ENCODE peak calls at places on chromosomes 6 and 20, in ten cellular contexts. One of them, this sample, is unnamed.
A peak's percentile ranks its signal among the peaks of the same experiment; 100 is the strongest.

GRCh38 chr20:11912013-11912663 is 5.6 kb upstream of the BTBD3 start:
- DNase-seq in NB4: peak; percentile 44
- DNase-seq in GM13977: peak; percentile 13
- DNase-seq in kidney: no peak
- DNase-seq in HFF-Myc: no peak
- DNase-seq in cardiac muscle cell: peak; percentile 15
- DNase-seq in fibroblast of pulmonary artery: peak; percentile 32
- DNase-seq in neural crest cell: no peak
- DNase-seq in epithelial cell of esophagus: peak; percentile 59
- DNase-seq in astrocyte: no peak
- DNase-seq in this sample: no peak

GRCh38 chr6:54194067-54194466 is 82.8 kb downstream of the MLIP start:
- DNase-seq in fibroblast of pulmonary artery: peak; percentile 54
- DNase-seq in cardiac muscle cell: no peak
- DNase-seq in HFF-Myc: no peak
- DNase-seq in astrocyte: peak; percentile 69
- DNase-seq in kidney: no peak
- DNase-seq in neural crest cell: no peak
- DNase-seq in GM13977: no peak
- DNase-seq in epithelial cell of esophagus: peak; percentile 38
- DNase-seq in NB4: peak; percentile 36
- DNase-seq in this sample: no peak

GRCh38 chr6:11241154-11241792 is 8.8 kb upstream of the NEDD9 start:
- DNase-seq in GM13977: no peak
- DNase-seq in NB4: no peak
- DNase-seq in HFF-Myc: no peak
- DNase-seq in kidney: no peak
- DNase-seq in neural crest cell: no peak
- DNase-seq in cardiac muscle cell: no peak
- DNase-seq in astrocyte: no peak
- DNase-seq in epithelial cell of esophagus: no peak
- DNase-seq in fibroblast of pulmonary artery: no peak
- DNase-seq in this sample: no peak

GRCh38 chr6:52499026-52499425 is 77.8 kb downstream of the TRAM2 start:
- DNase-seq in epithelial cell of esophagus: peak; percentile 48
- DNase-seq in kidney: no peak
- DNase-seq in NB4: no peak
- DNase-seq in GM13977: no peak
- DNase-seq in astrocyte: peak; percentile 69
- DNase-seq in fibroblast of pulmonary artery: peak; percentile 68
- DNase-seq in cardiac muscle cell: no peak
- DNase-seq in neural crest cell: no peak
- DNase-seq in HFF-Myc: no peak
- DNase-seq in this sample: no peak

GRCh38 chr20:46657137-46657536 is 5.9 kb upstream of the SLC13A3 start:
- DNase-seq in neural crest cell: no peak
- DNase-seq in fibroblast of pulmonary artery: no peak
- DNase-seq in cardiac muscle cell: no peak
- DNase-seq in epithelial cell of esophagus: no peak
- DNase-seq in astrocyte: no peak
- DNase-seq in kidney: no peak
- DNase-seq in NB4: no peak
- DNase-seq in HFF-Myc: no peak
- DNase-seq in GM13977: no peak
- DNase-seq in this sample: no peak

GRCh38 chr6:67615796-67616195 is 1019.3 kb upstream of the ADGRB3 start:
- DNase-seq in astrocyte: peak; percentile 71
- DNase-seq in kidney: no peak
- DNase-seq in epithelial cell of esophagus: peak; percentile 1
- DNase-seq in NB4: no peak
- DNase-seq in fibroblast of pulmonary artery: peak; percentile 30
- DNase-seq in cardiac muscle cell: no peak
- DNase-seq in HFF-Myc: no peak
- DNase-seq in GM13977: no peak
- DNase-seq in neural crest cell: no peak
- DNase-seq in this sample: no peak

GRCh38 chr6:1554241-1554880 is 55.4 kb upstream of the FOXC1 start:
- DNase-seq in cardiac muscle cell: no peak
- DNase-seq in epithelial cell of esophagus: no peak
- DNase-seq in astrocyte: no peak
- DNase-seq in kidney: no peak
- DNase-seq in NB4: peak; percentile 83
- DNase-seq in HFF-Myc: no peak
- DNase-seq in fibroblast of pulmonary artery: no peak
- DNase-seq in GM13977: peak; percentile 64
- DNase-seq in neural crest cell: no peak
- DNase-seq in this sample: no peak

GRCh38 chr20:58694241-58695083 is 1.9 kb downstream of the NPEPL1 start:
- DNase-seq in NB4: no peak
- DNase-seq in astrocyte: no peak
- DNase-seq in neural crest cell: no peak
- DNase-seq in cardiac muscle cell: no peak
- DNase-seq in HFF-Myc: no peak
- DNase-seq in fibroblast of pulmonary artery: no peak
- DNase-seq in epithelial cell of esophagus: no peak
- DNase-seq in GM13977: no peak
- DNase-seq in kidney: peak; percentile 74
- DNase-seq in this sample: no peak

GRCh38 chr6:46507426-46507825 is 16.2 kb upstream of the RCAN2 start:
- DNase-seq in astrocyte: no peak
- DNase-seq in neural crest cell: no peak
- DNase-seq in fibroblast of pulmonary artery: no peak
- DNase-seq in kidney: no peak
- DNase-seq in cardiac muscle cell: no peak
- DNase-seq in epithelial cell of esophagus: peak; percentile 42
- DNase-seq in GM13977: no peak
- DNase-seq in NB4: no peak
- DNase-seq in HFF-Myc: no peak
- DNase-seq in this sample: no peak

GRCh38 chr20:4087923-4088322 is 72.6 kb upstream of the RNF24 start:
- DNase-seq in HFF-Myc: no peak
- DNase-seq in neural crest cell: no peak
- DNase-seq in astrocyte: peak; percentile 63
- DNase-seq in GM13977: no peak
- DNase-seq in epithelial cell of esophagus: peak; percentile 64
- DNase-seq in fibroblast of pulmonary artery: no peak
- DNase-seq in kidney: no peak
- DNase-seq in NB4: no peak
- DNase-seq in cardiac muscle cell: no peak
- DNase-seq in this sample: no peak

GRCh38 chr6:161744211-161745067 is 470.6 kb upstream of the AGPAT4 start:
- DNase-seq in GM13977: no peak
- DNase-seq in kidney: no peak
- DNase-seq in NB4: no peak
- DNase-seq in astrocyte: peak; percentile 59
- DNase-seq in neural crest cell: no peak
- DNase-seq in HFF-Myc: no peak
- DNase-seq in cardiac muscle cell: no peak
- DNase-seq in epithelial cell of esophagus: no peak
- DNase-seq in fibroblast of pulmonary artery: no peak
- DNase-seq in this sample: no peak

GRCh38 chr6:149373511-149373910 is 26.6 kb upstream of the SUMO4 start:
- DNase-seq in astrocyte: no peak
- DNase-seq in HFF-Myc: no peak
- DNase-seq in fibroblast of pulmonary artery: no peak
- DNase-seq in cardiac muscle cell: no peak
- DNase-seq in neural crest cell: no peak
- DNase-seq in NB4: no peak
- DNase-seq in kidney: no peak
- DNase-seq in epithelial cell of esophagus: no peak
- DNase-seq in GM13977: no peak
- DNase-seq in this sample: no peak

GRCh38 chr20:62837790-62838458 is 21.1 kb downstream of the COL9A3 start:
- DNase-seq in cardiac muscle cell: no peak
- DNase-seq in GM13977: no peak
- DNase-seq in neural crest cell: no peak
- DNase-seq in HFF-Myc: peak; percentile 70
- DNase-seq in astrocyte: no peak
- DNase-seq in epithelial cell of esophagus: peak; percentile 53
- DNase-seq in kidney: peak; percentile 91
- DNase-seq in fibroblast of pulmonary artery: no peak
- DNase-seq in NB4: peak; percentile 78
- DNase-seq in this sample: no peak

DNA sequence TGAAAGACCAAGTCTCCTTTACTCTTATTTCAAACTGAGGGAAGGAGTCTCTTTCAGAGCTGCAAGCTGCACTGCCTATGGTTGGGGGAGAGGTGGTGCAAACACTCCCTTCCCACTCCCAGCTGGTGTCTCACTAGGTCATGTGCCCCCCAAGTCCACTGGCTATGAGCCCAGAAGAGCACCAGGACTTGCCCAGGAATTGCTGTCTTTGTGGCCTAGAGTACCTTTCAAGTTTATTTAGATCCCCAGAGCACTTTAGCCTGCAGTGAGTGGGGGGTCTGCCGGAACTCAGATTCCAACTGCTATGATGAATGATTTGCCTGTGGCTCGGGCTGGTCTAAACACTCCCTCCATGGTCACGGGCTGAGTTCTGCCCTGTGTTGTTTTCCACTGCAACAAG is 192.6 kb upstream of the CITED2 start:
- DNase-seq in astrocyte: no peak
- DNase-seq in fibroblast of pulmonary artery: no peak
- DNase-seq in HFF-Myc: no peak
- DNase-seq in cardiac muscle cell: no peak
- DNase-seq in NB4: no peak
- DNase-seq in neural crest cell: no peak
- DNase-seq in epithelial cell of esophagus: no peak
- DNase-seq in GM13977: no peak
- DNase-seq in kidney: no peak
- DNase-seq in this sample: no peak
- TF ChIP-seq CTCF in astrocyte: no peak
- TF ChIP-seq CTCF in fibroblast of pulmonary artery: no peak
- TF ChIP-seq CTCF in HFF-Myc: no peak
- TF ChIP-seq CTCF in cardiac muscle cell: no peak
- TF ChIP-seq CTCF in NB4: no peak
- TF ChIP-seq CTCF in neural crest cell: no peak
- TF ChIP-seq CTCF in epithelial cell of esophagus: no peak
- TF ChIP-seq CTCF in GM13977: no peak
- TF ChIP-seq CTCF in kidney: no peak
- TF ChIP-seq CTCF in this sample: no peak

GRCh38 chr6:82337688-82338257 is 25.8 kb upstream of the TPBG start:
- DNase-seq in neural crest cell: no peak
- DNase-seq in GM13977: no peak
- DNase-seq in NB4: no peak
- DNase-seq in epithelial cell of esophagus: peak; percentile 91
- DNase-seq in fibroblast of pulmonary artery: no peak
- DNase-seq in HFF-Myc: no peak
- DNase-seq in cardiac muscle cell: no peak
- DNase-seq in astrocyte: no peak
- DNase-seq in kidney: no peak
- DNase-seq in this sample: no peak
- TF ChIP-seq CTCF in neural crest cell: no peak
- TF ChIP-seq CTCF in GM13977: no peak
- TF ChIP-seq CTCF in NB4: no peak
- TF ChIP-seq CTCF in epithelial cell of esophagus: peak; percentile 54
- TF ChIP-seq CTCF in fibroblast of pulmonary artery: no peak
- TF ChIP-seq CTCF in HFF-Myc: no peak
- TF ChIP-seq CTCF in cardiac muscle cell: no peak
- TF ChIP-seq CTCF in astrocyte: no peak
- TF ChIP-seq CTCF in kidney: no peak
- TF ChIP-seq CTCF in this sample: no peak

GRCh38 chr6:48086187-48086586 is 24.8 kb downstream of the PTCHD4 start:
- DNase-seq in kidney: no peak
- DNase-seq in HFF-Myc: no peak
- DNase-seq in epithelial cell of esophagus: no peak
- DNase-seq in neural crest cell: no peak
- DNase-seq in cardiac muscle cell: no peak
- DNase-seq in fibroblast of pulmonary artery: no peak
- DNase-seq in astrocyte: no peak
- DNase-seq in NB4: no peak
- DNase-seq in GM13977: no peak
- DNase-seq in this sample: no peak
- TF ChIP-seq CTCF in kidney: no peak
- TF ChIP-seq CTCF in HFF-Myc: no peak
- TF ChIP-seq CTCF in epithelial cell of esophagus: peak; percentile 22
- TF ChIP-seq CTCF in neural crest cell: peak; percentile 36
- TF ChIP-seq CTCF in cardiac muscle cell: peak; percentile 36
- TF ChIP-seq CTCF in fibroblast of pulmonary artery: peak; percentile 35
- TF ChIP-seq CTCF in astrocyte: no peak
- TF ChIP-seq CTCF in NB4: no peak
- TF ChIP-seq CTCF in GM13977: no peak
- TF ChIP-seq CTCF in this sample: no peak

GRCh38 chr20:57529810-57530209 is 4.9 kb upstream of the CTCFL start:
- DNase-seq in kidney: no peak
- DNase-seq in GM13977: no peak
- DNase-seq in cardiac muscle cell: no peak
- DNase-seq in NB4: no peak
- DNase-seq in HFF-Myc: no peak
- DNase-seq in fibroblast of pulmonary artery: no peak
- DNase-seq in neural crest cell: no peak
- DNase-seq in astrocyte: no peak
- DNase-seq in epithelial cell of esophagus: no peak
- DNase-seq in this sample: no peak

GRCh38 chr20:57529160-57529585 is 4.2 kb upstream of the CTCFL start:
- DNase-seq in cardiac muscle cell: no peak
- DNase-seq in fibroblast of pulmonary artery: no peak
- DNase-seq in kidney: no peak
- DNase-seq in HFF-Myc: no peak
- DNase-seq in epithelial cell of esophagus: no peak
- DNase-seq in NB4: no peak
- DNase-seq in GM13977: no peak
- DNase-seq in neural crest cell: no peak
- DNase-seq in astrocyte: no peak
- DNase-seq in this sample: no peak

GRCh38 chr20:57528148-57528547 is 3.2 kb upstream of the CTCFL start:
- DNase-seq in astrocyte: no peak
- DNase-seq in cardiac muscle cell: no peak
- DNase-seq in neural crest cell: no peak
- DNase-seq in GM13977: no peak
- DNase-seq in HFF-Myc: no peak
- DNase-seq in epithelial cell of esophagus: no peak
- DNase-seq in fibroblast of pulmonary artery: no peak
- DNase-seq in NB4: no peak
- DNase-seq in kidney: no peak
- DNase-seq in this sample: no peak

GRCh38 chr20:57531986-57532566 is 7.1 kb upstream of the CTCFL start:
- DNase-seq in HFF-Myc: no peak
- DNase-seq in cardiac muscle cell: no peak
- DNase-seq in epithelial cell of esophagus: no peak
- DNase-seq in astrocyte: no peak
- DNase-seq in fibroblast of pulmonary artery: no peak
- DNase-seq in neural crest cell: no peak
- DNase-seq in NB4: no peak
- DNase-seq in kidney: no peak
- DNase-seq in GM13977: no peak
- DNase-seq in this sample: no peak

GRCh38 chr20:57530327-57530981 is 5.5 kb upstream of the CTCFL start:
- DNase-seq in kidney: no peak
- DNase-seq in GM13977: no peak
- DNase-seq in NB4: no peak
- DNase-seq in HFF-Myc: no peak
- DNase-seq in neural crest cell: no peak
- DNase-seq in fibroblast of pulmonary artery: no peak
- DNase-seq in astrocyte: no peak
- DNase-seq in cardiac muscle cell: no peak
- DNase-seq in epithelial cell of esophagus: no peak
- DNase-seq in this sample: no peak
- TF ChIP-seq CTCF in kidney: no peak
- TF ChIP-seq CTCF in GM13977: no peak
- TF ChIP-seq CTCF in NB4: no peak
- TF ChIP-seq CTCF in HFF-Myc: no peak
- TF ChIP-seq CTCF in neural crest cell: no peak
- TF ChIP-seq CTCF in fibroblast of pulmonary artery: no peak
- TF ChIP-seq CTCF in astrocyte: no peak
- TF ChIP-seq CTCF in cardiac muscle cell: no peak
- TF ChIP-seq CTCF in epithelial cell of esophagus: no peak
- TF ChIP-seq CTCF in this sample: no peak

This sample was measured in nephron progenitor cell.